ENCODE peak calls at places on chromosomes 3 and 15, in four cellular contexts. O, C, P and B are unnamed samples.

GRCh38 chr15:80957556-80957955 is 32.1 kb downstream of the MESD start:
- DNase-seq in O (no peak), C (peak; percentile 17), P (no peak), B (no peak)

GRCh38 chr15:90552162-90552928 is 22.6 kb downstream of the CRTC3 start:
- DNase-seq in O (no peak), C (no peak), P (no peak), B (no peak)

GRCh38 chr15:22227411-22227810 is 147.1 kb downstream of the OR4M2 start:
- DNase-seq in O (no peak), C (no peak), P (no peak), B (no peak)

GRCh38 chr3:128466840-128467541 is at the start of gene DNAJB8:
- DNase-seq in O (no peak), C (no peak), P (no peak), B (no peak)

GRCh38 chr3:40179016-40179415 is 130.5 kb upstream of the EIF1B start:
- DNase-seq in O (peak; percentile 80), C (peak; percentile 92), P (peak; percentile 46), B (peak; percentile 77)

GRCh38 chr3:43105224-43105596 is 669 bp downstream of the POMGNT2 start:
- DNase-seq in O (no peak), C (no peak), P (peak; percentile 10), B (no peak)

GRCh38 chr15:58864602-58865419 is 68.7 kb downstream of the SLTM start:
- DNase-seq in O (peak; percentile 9), C (no peak), P (peak; percentile 59), B (no peak)

GRCh38 chr3:60856299-60857046 is 394.8 kb downstream of the FHIT start:
- DNase-seq in O (no peak), C (no peak), P (no peak), B (no peak)

GRCh38 chr3:72476139-72476483 is 372.1 kb downstream of the SHQ1 start:
- DNase-seq in O (no peak), C (no peak), P (no peak), B (no peak)

GRCh38 chr3:114809668-114810413 is 337.2 kb downstream of the ZBTB20 start:
- DNase-seq in O (no peak), C (no peak), P (no peak), B (no peak)

GRCh38 chr15:51131596-51132290 is 37.0 kb upstream of the TNFAIP8L3 start:
- DNase-seq in O (no peak), C (no peak), P (no peak), B (no peak)

GRCh38 chr3:186476044-186476468 is 68.1 kb downstream of the CRYGS start:
- DNase-seq in O (no peak), C (no peak), P (peak; percentile 17), B (no peak)

GRCh38 chr3:75395601-75396315 is 268.4 kb upstream of the FRG2C start:
- DNase-seq in O (no peak), C (no peak), P (no peak), B (no peak)

GRCh38 chr3:75396316-75396802 is 267.8 kb upstream of the FRG2C start:
- DNase-seq in O (no peak), C (no peak), P (no peak), B (no peak)
- TF ChIP-seq CTCF in O (no peak), C (no peak), P (no peak), B (no peak)

GRCh38 chr3:88005066-88005465 is 53.7 kb downstream of the CGGBP1 start:
- DNase-seq in O (no peak), C (no peak), P (no peak), B (no peak)
- TF ChIP-seq CTCF in O (no peak), C (no peak), P (no peak), B (peak; percentile 66)

GRCh38 chr3:101224739-101225138 is 95.6 kb downstream of the IMPG2 start:
- DNase-seq in O (no peak), C (no peak), P (no peak), B (no peak)

GRCh38 chr3:101235048-101235447 is 85.3 kb downstream of the IMPG2 start:
- DNase-seq in O (no peak), C (no peak), P (no peak), B (no peak)

GRCh38 chr3:101228441-101228840 is 91.9 kb downstream of the IMPG2 start:
- DNase-seq in O (no peak), C (no peak), P (no peak), B (no peak)

GRCh38 chr3:101230618-101231017 is 89.8 kb downstream of the IMPG2 start:
- DNase-seq in O (no peak), C (no peak), P (no peak), B (no peak)

GRCh38 chr3:101229681-101230080 is 90.7 kb downstream of the IMPG2 start:
- DNase-seq in O (no peak), C (no peak), P (no peak), B (no peak)
- TF ChIP-seq CTCF in O (no peak), C (no peak), P (no peak), B (no peak)

GRCh38 chr3:142366434-142366833 is 81.4 kb downstream of the XRN1 start:
- DNase-seq in O (no peak), C (no peak), P (no peak), B (no peak)
- TF ChIP-seq CTCF in O (peak; percentile 13), C (no peak), P (no peak), B (peak; percentile 54)

DNA sequence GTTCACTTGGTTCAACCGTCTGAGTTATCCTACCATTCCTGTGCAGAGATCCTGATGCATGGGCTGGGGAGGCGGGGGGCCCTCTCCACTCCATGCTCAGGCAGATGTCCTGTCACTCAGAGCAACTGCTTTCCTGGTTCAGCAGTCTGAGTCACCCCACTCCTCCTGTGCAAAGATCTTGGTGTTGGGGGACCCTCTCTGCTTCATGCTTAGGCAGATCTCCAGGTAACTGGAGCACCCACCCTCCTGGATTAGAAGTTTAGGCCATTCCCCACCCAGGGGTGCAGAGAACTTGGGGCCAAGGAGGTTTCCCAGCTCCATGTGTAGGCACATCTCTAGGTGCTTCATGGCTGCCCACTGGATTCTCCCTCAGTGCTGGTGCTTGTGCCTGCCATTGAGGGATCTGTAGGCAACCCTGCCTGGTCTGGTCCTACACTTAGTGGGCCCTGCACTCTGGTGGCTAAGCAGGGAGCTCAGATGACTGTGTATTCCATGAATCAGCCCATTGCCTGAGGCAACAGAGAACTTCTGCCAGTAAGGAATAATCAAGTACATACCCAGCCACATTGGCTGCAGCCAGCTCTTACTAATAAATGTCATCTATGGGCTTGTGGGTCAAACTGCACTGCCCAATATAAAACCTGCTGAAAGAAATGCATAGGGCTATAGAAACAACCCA is 465.4 kb upstream of the THBS1 start:
- DNase-seq in O (no peak), C (no peak), P (no peak), B (no peak)
- TF ChIP-seq CTCF in O (no peak), C (no peak), P (no peak), B (no peak)

GRCh38 chr3:127174284-127174683 is 18.6 kb upstream of the PRR23E start:
- DNase-seq in O (no peak), C (peak; percentile 26), P (no peak), B (no peak)

GRCh38 chr3:127175272-127175671 is 17.7 kb upstream of the PRR23E start:
- DNase-seq in O (no peak), C (peak; percentile 65), P (no peak), B (no peak)

GRCh38 chr3:127174715-127175140 is 18.2 kb upstream of the PRR23E start:
- DNase-seq in O (no peak), C (peak; percentile 65), P (no peak), B (no peak)

GRCh38 chr3:127173516-127174166 is 19.3 kb upstream of the PRR23E start:
- DNase-seq in O (no peak), C (no peak), P (no peak), B (no peak)

GRCh38 chr3:127177226-127177625 is 15.7 kb upstream of the PRR23E start:
- DNase-seq in O (no peak), C (no peak), P (no peak), B (no peak)
- TF ChIP-seq CTCF in O (no peak), C (no peak), P (no peak), B (no peak)